ENCODE peak calls at places on chromosomes 3 and 15, in ten cellular contexts. E is right lobe of liver; X is GM12864; R is osteocyte; T is activated naive CD4-positive, alpha-beta T cell treated with anti-CD3 and anti-CD28 coated beads, Interleukin-2, amount 10 ng/mL, durations not matched to agents 7 days and 5 days; G is GM03348; A is activated gamma-delta T cell treated with Interleukin-2 at 50 U/mL for 16 hours; W is AG09309; H is NCI-H146; Z is naive B cell. I is an unnamed sample.

GRCh38 chr3:17456036-17456435 is 286.4 kb downstream of the TBC1D5 start:
- DNase-seq in E (no peak), X (no peak), R (no peak), T (no peak), G (no peak), A (no peak), W (no peak), H (no peak), Z (no peak), I (no peak)

GRCh38 chr3:124587053-124587408 is 143.2 kb upstream of the UMPS start:
- DNase-seq in E (no peak), X (no peak), R (no peak), T (no peak), G (no peak), A (no peak), W (no peak), H (no peak), Z (no peak), I (peak; percentile 60)

GRCh38 chr3:4042869-4043268 is 243.6 kb downstream of the LRRN1 start:
- DNase-seq in E (no peak), X (no peak), R (no peak), T (no peak), G (no peak), A (no peak), W (no peak), H (no peak), Z (no peak), I (no peak)

GRCh38 chr15:52005748-52006701 is 13.0 kb upstream of the MAPK6 start:
- DNase-seq in E (no peak), X (peak; percentile 77), R (no peak), T (no peak), G (peak; percentile 31), A (no peak), W (no peak), H (no peak), Z (no peak), I (peak; percentile 72)

GRCh38 chr15:37880009-37880834 is 54.2 kb upstream of the TMCO5A start:
- DNase-seq in E (no peak), X (peak; percentile 2), R (no peak), T (no peak), G (peak; percentile 38), A (no peak), W (no peak), H (peak; percentile 0), Z (no peak), I (peak; percentile 45)

GRCh38 chr3:177468331-177468730 is 271.0 kb upstream of the TBL1XR1 start:
- DNase-seq in E (no peak), X (no peak), R (no peak), T (no peak), G (peak; percentile 87), A (no peak), W (peak; percentile 94), H (no peak), Z (no peak), I (peak; percentile 98)

GRCh38 chr3:128991355-128991895 is 2.5 kb downstream of the CFAP92 start:
- DNase-seq in E (no peak), X (no peak), R (no peak), T (no peak), G (no peak), A (no peak), W (no peak), H (no peak), Z (no peak), I (no peak)

GRCh38 chr15:98730860-98731711 is 82.7 kb downstream of the IGF1R start:
- DNase-seq in E (no peak), X (no peak), R (no peak), T (no peak), G (no peak), A (no peak), W (no peak), H (no peak), Z (no peak), I (no peak)

GRCh38 chr15:92082217-92082843 is 228.8 kb downstream of the SLCO3A1 start:
- DNase-seq in E (peak; percentile 44), X (no peak), R (no peak), T (peak; percentile 65), G (peak; percentile 82), A (peak; percentile 16), W (peak; percentile 31), H (peak; percentile 36), Z (no peak), I (peak; percentile 69)